ENCODE peak calls at places on chromosomes 4 and X, in six cellular contexts. X is gastrocnemius medialis, V is Peyer's patch, F is heart left ventricle, L is tibial nerve, K is A549. P is an unnamed sample.

GRCh38 chr4:181077416-181077815 is 1165.8 kb upstream of the TENM3 start:
- DNase-seq in X (no peak), V (no peak), F (no peak), L (no peak), K (no peak), P (no peak)

GRCh38 chrX:110665636-110666035 is 130.0 kb downstream of the CHRDL1 start:
- DNase-seq in X (no peak), V (no peak), F (no peak), L (no peak), K (peak; percentile 21), P (no peak)

GRCh38 chr4:14967982-14968381 is 34.3 kb upstream of the CPEB2 start:
- DNase-seq in X (no peak), V (no peak), F (no peak), L (no peak), K (no peak), P (no peak)

GRCh38 chrX:17475820-17476219 is 100.8 kb downstream of the NHS start:
- DNase-seq in X (no peak), V (no peak), F (no peak), L (no peak), K (no peak), P (no peak)

GRCh38 chr4:87995435-87995834 is 12.0 kb upstream of the PKD2 start:
- DNase-seq in X (no peak), V (no peak), F (no peak), L (no peak), K (no peak), P (no peak)

GRCh38 chr4:87633239-87633638 is 16.8 kb upstream of the DMP1 start:
- DNase-seq in X (no peak), V (no peak), F (no peak), L (no peak), K (peak; percentile 2), P (no peak)

GRCh38 chr4:126583509-126583908 is 1049.2 kb upstream of the INTU start:
- DNase-seq in X (no peak), V (no peak), F (no peak), L (no peak), K (peak; percentile 3), P (no peak)

GRCh38 chr4:8765084-8765483 is 106.6 kb downstream of the HMX1 start:
- DNase-seq in X (no peak), V (no peak), F (peak; percentile 18), L (no peak), K (no peak), P (peak; percentile 67)

GRCh38 chrX:112961981-112962380 is 121.3 kb upstream of the AMOT start:
- DNase-seq in X (no peak), V (no peak), F (no peak), L (no peak), K (no peak), P (no peak)

GRCh38 chr4:90943311-90943710 is 816.1 kb downstream of the CCSER1 start:
- DNase-seq in X (no peak), V (no peak), F (no peak), L (no peak), K (peak; percentile 3), P (no peak)

GRCh38 chr4:139315221-139315675 is 13.0 kb upstream of the NDUFC1 start:
- DNase-seq in X (no peak), V (no peak), F (no peak), L (no peak), K (no peak), P (no peak)

GRCh38 chr4:16844796-16845586 is 53.5 kb downstream of the LDB2 start:
- DNase-seq in X (no peak), V (no peak), F (no peak), L (no peak), K (no peak), P (no peak)

GRCh38 chr4:70269674-70270073 is 27.3 kb downstream of the CSN3 start:
- DNase-seq in X (no peak), V (no peak), F (no peak), L (no peak), K (peak; percentile 1), P (no peak)

GRCh38 chr4:53653484-53654053 is 62.3 kb upstream of the LNX1 start:
- DNase-seq in X (no peak), V (peak; percentile 54), F (no peak), L (no peak), K (peak; percentile 5), P (no peak)

GRCh38 chr4:17463606-17464005 is 48.3 kb downstream of the QDPR start:
- DNase-seq in X (no peak), V (no peak), F (no peak), L (no peak), K (no peak), P (no peak)

GRCh38 chr4:3369781-3370660 is 71.7 kb upstream of the HGFAC start:
- DNase-seq in X (peak; percentile 50), V (no peak), F (no peak), L (no peak), K (no peak), P (no peak)

GRCh38 chr4:72505314-72505744 is 63.7 kb downstream of the ADAMTS3 start:
- DNase-seq in X (no peak), V (no peak), F (no peak), L (no peak), K (peak; percentile 23), P (no peak)

GRCh38 chr4:126843492-126844067 is 789.2 kb upstream of the INTU start:
- DNase-seq in X (no peak), V (peak; percentile 15), F (no peak), L (no peak), K (no peak), P (no peak)

GRCh38 chr4:64272432-64272831 is 136.8 kb downstream of the TECRL start:
- DNase-seq in X (no peak), V (peak; percentile 21), F (peak; percentile 33), L (no peak), K (no peak), P (no peak)

GRCh38 chr4:124060261-124060918 is 652.1 kb downstream of the ANKRD50 start:
- DNase-seq in X (peak; percentile 48), V (no peak), F (peak; percentile 51), L (peak; percentile 41), K (no peak), P (no peak)

GRCh38 chr4:82423245-82424054 is 6.8 kb downstream of the HNRNPDL start:
- DNase-seq in X (no peak), V (no peak), F (no peak), L (no peak), K (peak; percentile 20), P (no peak)
- TF ChIP-seq POLR2A in X (no peak), V (no peak), F (no peak), L (no peak), K (no peak), P (no peak)

GRCh38 chr4:113967687-113968086 is 11.8 kb downstream of the ARSJ start:
- DNase-seq in X (no peak), V (no peak), F (no peak), L (no peak), K (no peak), P (no peak)

GRCh38 chr4:113968473-113968872 is 11.0 kb downstream of the ARSJ start:
- DNase-seq in X (no peak), V (no peak), F (no peak), L (no peak), K (no peak), P (no peak)

GRCh38 chr4:113972781-113973180 is 6.7 kb downstream of the ARSJ start:
- DNase-seq in X (no peak), V (no peak), F (no peak), L (no peak), K (no peak), P (no peak)

GRCh38 chr4:113971706-113972360 is 7.6 kb downstream of the ARSJ start:
- DNase-seq in X (no peak), V (no peak), F (no peak), L (no peak), K (peak; percentile 15), P (no peak)

GRCh38 chr4:113969935-113970334 is 9.5 kb downstream of the ARSJ start:
- DNase-seq in X (no peak), V (no peak), F (no peak), L (no peak), K (no peak), P (no peak)
- TF ChIP-seq POLR2A in X (no peak), V (no peak), F (no peak), L (no peak), K (no peak), P (no peak)

DNA sequence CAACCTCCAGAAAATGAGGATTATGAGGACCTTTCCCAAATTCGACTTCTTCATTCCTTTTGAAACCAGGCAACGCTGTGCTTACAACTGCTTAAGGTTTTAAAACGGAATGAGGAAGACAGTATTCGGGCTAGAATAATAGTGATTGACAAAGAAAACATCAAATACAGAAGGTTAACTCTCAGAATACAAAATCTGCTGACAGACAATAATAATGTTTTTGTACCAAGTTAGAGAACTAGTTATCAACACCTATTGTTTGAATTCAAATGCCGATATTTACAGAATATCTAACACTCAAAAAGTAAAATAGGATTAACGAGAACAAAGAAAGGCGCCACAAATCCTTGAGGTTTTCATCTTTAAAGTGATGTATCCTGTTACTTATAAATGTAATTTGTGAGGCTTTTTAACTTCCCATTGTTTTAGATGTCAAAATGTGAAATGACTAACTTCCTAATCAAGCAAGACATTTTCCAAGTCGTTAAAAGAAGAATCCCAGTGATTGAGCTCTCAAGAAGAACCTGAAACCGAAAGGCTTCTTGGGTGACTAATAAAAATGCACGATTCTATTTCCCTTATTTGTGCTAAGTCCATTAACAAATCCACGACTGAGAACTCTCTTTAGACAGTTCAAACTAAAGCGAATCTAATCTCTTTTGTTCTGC is 118.3 kb downstream of the SORBS2 start:
- DNase-seq in X (no peak), V (no peak), F (no peak), L (no peak), K (no peak), P (no peak)
- TF ChIP-seq POLR2A in X (no peak), V (no peak), F (no peak), L (no peak), K (no peak), P (no peak)

GRCh38 chr4:186845137-186845842 is 121.6 kb upstream of the FAT1 start:
- DNase-seq in X (no peak), V (peak; percentile 78), F (no peak), L (no peak), K (peak; percentile 39), P (no peak)

GRCh38 chr4:186840771-186841301 is 117.2 kb upstream of the FAT1 start:
- DNase-seq in X (no peak), V (no peak), F (no peak), L (peak; percentile 22), K (no peak), P (no peak)

GRCh38 chr4:186846426-186846825 is 122.8 kb upstream of the FAT1 start:
- DNase-seq in X (no peak), V (no peak), F (no peak), L (no peak), K (no peak), P (no peak)

GRCh38 chr4:186840222-186840701 is 116.6 kb upstream of the FAT1 start:
- DNase-seq in X (peak; percentile 58), V (no peak), F (peak; percentile 29), L (peak; percentile 61), K (no peak), P (no peak)

DNA sequence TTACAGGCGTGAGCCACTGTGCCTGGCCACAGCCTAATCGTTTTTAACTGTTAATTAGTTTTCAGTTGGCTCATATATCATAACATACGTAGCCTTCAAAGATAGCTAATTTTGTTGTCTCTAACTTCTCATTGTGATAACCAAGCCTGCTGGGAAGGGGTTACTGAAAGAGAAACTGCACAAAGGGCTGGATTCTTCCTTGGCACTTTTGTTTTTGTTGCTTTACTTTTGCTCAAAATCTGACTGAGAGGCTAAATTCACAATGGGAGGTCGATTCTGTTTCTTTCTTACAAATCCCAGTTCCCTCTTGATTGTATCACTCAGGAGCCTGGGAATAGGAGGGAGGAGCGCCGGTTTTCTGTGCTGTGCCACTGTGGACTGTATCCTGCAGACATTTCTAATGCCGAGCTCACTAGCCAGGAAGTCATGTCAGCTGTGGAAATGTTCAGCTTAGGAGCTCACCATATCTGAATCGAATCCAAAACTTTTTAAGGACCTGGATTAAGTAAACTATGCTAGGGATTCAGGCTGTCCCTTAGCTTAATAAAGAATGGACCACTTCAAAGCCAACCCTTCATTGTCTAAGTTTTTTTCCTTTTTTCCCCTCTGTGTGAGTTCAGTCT is 120.5 kb upstream of the FAT1 start:
- DNase-seq in X (no peak), V (no peak), F (no peak), L (no peak), K (no peak), P (no peak)
- TF ChIP-seq POLR2A in X (no peak), V (no peak), F (no peak), L (no peak), K (no peak), P (no peak)

P was measured in suprapubic skin.